ENCODE peak calls at places on chromosomes 7 and 10, in nine cellular contexts. C, M, Z, T, O, R, U, G and F are unnamed samples. For H3K36me3, the result is how much of the 10 kb centered on the place peaks cover.

GRCh38 chr7:151756076-151756731 is 120.7 kb downstream of the PRKAG2 start:
- DNase-seq in C (peak), M (no peak), Z (no peak), T (peak), O (no peak), R (peak), U (no peak), G (peak), F (no peak)

GRCh38 chr7:110573862-110574528 is 516.9 kb upstream of the LRRN3 start:
- DNase-seq in C (peak), M (no peak), Z (no peak), T (peak), O (no peak), R (no peak), U (no peak), G (no peak), F (no peak)

GRCh38 chr7:133389727-133390126 is 136.8 kb downstream of the EXOC4 start:
- DNase-seq in C (no peak), M (no peak), Z (no peak), T (no peak), O (no peak), R (no peak), U (no peak), G (no peak), F (no peak)

GRCh38 chr10:89563861-89564478 is 28.6 kb upstream of the SLC16A12 start:
- DNase-seq in C (peak), M (no peak), Z (no peak), T (peak), O (no peak), R (no peak), U (peak), G (no peak), F (peak)

GRCh38 chr10:55370021-55370420 is 569.0 kb upstream of the PCDH15 start:
- DNase-seq in C (peak), M (no peak), Z (no peak), T (peak), O (no peak), R (no peak), U (no peak), G (no peak), F (no peak)

GRCh38 chr7:105643857-105644256 is 62.6 kb upstream of the EFCAB10 start:
- DNase-seq in C (no peak), M (no peak), Z (no peak), T (no peak), O (no peak), R (peak), U (no peak), G (no peak), F (no peak)

GRCh38 chr10:24826022-24826421 is 102.3 kb upstream of the ARHGAP21 start:
- DNase-seq in C (peak), M (no peak), Z (no peak), T (peak), O (no peak), R (no peak), U (no peak), G (no peak), F (no peak)

GRCh38 chr10:102752934-102753664 is 9.4 kb downstream of the WBP1L start:
- DNase-seq in C (peak), M (no peak), Z (no peak), T (peak), O (no peak), R (peak), U (peak), G (no peak), F (peak)

GRCh38 chr10:101394522-101395133 is 40.7 kb downstream of the BTRC start:
- DNase-seq in C (peak), M (no peak), Z (no peak), T (no peak), O (no peak), R (no peak), U (peak), G (no peak), F (no peak)

GRCh38 chr7:135129579-135129978 is 18.3 kb upstream of the TMEM140 start:
- DNase-seq in C (no peak), M (no peak), Z (no peak), T (no peak), O (no peak), R (no peak), U (no peak), G (no peak), F (no peak)

GRCh38 chr10:30553625-30554442 is 75.7 kb downstream of the LYZL2 start:
- DNase-seq in C (peak), M (peak), Z (peak), T (peak), O (peak), R (peak), U (peak), G (peak), F (no peak)

GRCh38 chr10:133324198-133324792 is 12.4 kb downstream of the CALY start:
- DNase-seq in C (peak), M (peak), Z (no peak), T (peak), O (no peak), R (peak), U (peak), G (peak), F (no peak)

GRCh38 chr7:94769726-94770125 is 113.8 kb upstream of the SGCE start:
- DNase-seq in C (no peak), M (no peak), Z (no peak), T (no peak), O (no peak), R (no peak), U (no peak), G (no peak), F (no peak)

GRCh38 chr7:47386273-47386820 is 195.6 kb downstream of the TNS3 start:
- DNase-seq in C (no peak), M (no peak), Z (no peak), T (no peak), O (no peak), R (peak), U (no peak), G (no peak), F (no peak)

GRCh38 chr10:15370212-15370740 is 813 bp downstream of the FAM171A1 start:
- DNase-seq in C (no peak), M (peak), Z (no peak), T (peak), O (peak), R (no peak), U (peak), G (no peak), F (no peak)

GRCh38 chr7:149625339-149625946 is 127.8 kb upstream of the ZNF746 start:
- DNase-seq in C (peak), M (peak), Z (peak), T (peak), O (peak), R (peak), U (peak), G (peak), F (no peak)

GRCh38 chr7:21092923-21093702 is 306.4 kb upstream of the SP8 start:
- DNase-seq in C (no peak), M (no peak), Z (no peak), T (no peak), O (no peak), R (no peak), U (no peak), G (no peak), F (no peak)

GRCh38 chr7:39969431-39969830 is 19.4 kb downstream of the CDK13 start:
- DNase-seq in C (no peak), M (no peak), Z (no peak), T (peak), O (no peak), R (no peak), U (no peak), G (no peak), F (no peak)

GRCh38 chr10:48444861-48445841 is 138.7 kb downstream of the MAPK8 start:
- DNase-seq in C (no peak), M (no peak), Z (no peak), T (no peak), O (peak), R (no peak), U (peak), G (peak), F (no peak)

GRCh38 chr7:142111509-142111908 is at the start of gene MGAM2:
- DNase-seq in C (no peak), M (no peak), Z (no peak), T (no peak), O (no peak), R (no peak), U (no peak), G (no peak), F (no peak)

GRCh38 chr10:54749623-54750022 is 51.4 kb downstream of the PCDH15 start:
- DNase-seq in C (no peak), M (no peak), Z (no peak), T (no peak), O (no peak), R (no peak), U (no peak), G (no peak), F (no peak)

GRCh38 chr10:87038786-87039185 is 18.7 kb downstream of the FAM25A start:
- DNase-seq in C (no peak), M (no peak), Z (no peak), T (peak), O (no peak), R (no peak), U (no peak), G (no peak), F (no peak)

GRCh38 chr10:113690749-113691148 is 11.0 kb downstream of the CASP7 start:
- DNase-seq in C (no peak), M (no peak), Z (no peak), T (no peak), O (no peak), R (no peak), U (no peak), G (no peak), F (no peak)

GRCh38 chr10:113689574-113689973 is 9.9 kb downstream of the CASP7 start:
- DNase-seq in C (no peak), M (no peak), Z (no peak), T (no peak), O (no peak), R (no peak), U (no peak), G (no peak), F (no peak)

GRCh38 chr10:113692271-113692670 is 12.6 kb downstream of the CASP7 start:
- DNase-seq in C (peak), M (no peak), Z (no peak), T (no peak), O (no peak), R (no peak), U (no peak), G (no peak), F (no peak)

GRCh38 chr10:113691381-113691780 is 11.7 kb downstream of the CASP7 start:
- DNase-seq in C (no peak), M (no peak), Z (no peak), T (no peak), O (no peak), R (no peak), U (no peak), G (no peak), F (no peak)

GRCh38 chr10:113693348-113693747 is 13.6 kb downstream of the CASP7 start:
- DNase-seq in C (no peak), M (no peak), Z (no peak), T (no peak), O (no peak), R (no peak), U (no peak), G (no peak), F (no peak)
- H3K36me3 ChIP-seq in C (under half), M (half or more), Z (under half), T (under half), O (under half), R (under half), U (under half), G (under half), F (under half)

GRCh38 chr7:37186753-37187152 is 261.9 kb downstream of the ELMO1 start:
- DNase-seq in C (no peak), M (no peak), Z (no peak), T (no peak), O (no peak), R (no peak), U (no peak), G (no peak), F (no peak)

GRCh38 chr7:37182011-37182478 is 266.6 kb downstream of the ELMO1 start:
- DNase-seq in C (peak), M (peak), Z (peak), T (peak), O (peak), R (peak), U (peak), G (peak), F (peak)

GRCh38 chr7:37176079-37176478 is 272.6 kb downstream of the ELMO1 start:
- DNase-seq in C (no peak), M (no peak), Z (no peak), T (no peak), O (no peak), R (no peak), U (no peak), G (no peak), F (no peak)

GRCh38 chr7:37181550-37181932 is 267.1 kb downstream of the ELMO1 start:
- DNase-seq in C (no peak), M (no peak), Z (no peak), T (no peak), O (no peak), R (no peak), U (no peak), G (no peak), F (no peak)

GRCh38 chr7:37180828-37181549 is 267.7 kb downstream of the ELMO1 start:
- DNase-seq in C (no peak), M (no peak), Z (no peak), T (no peak), O (no peak), R (no peak), U (no peak), G (no peak), F (no peak)
- H3K36me3 ChIP-seq in C (under half), M (under half), Z (under half), T (under half), O (under half), R (under half), U (under half), G (under half), F (under half)

GRCh38 chr7:74105992-74106391 is 22.4 kb downstream of the LIMK1 start:
- DNase-seq in C (no peak), M (no peak), Z (no peak), T (no peak), O (no peak), R (no peak), U (no peak), G (no peak), F (no peak)

GRCh38 chr7:74103219-74103772 is 19.7 kb downstream of the LIMK1 start:
- DNase-seq in C (peak), M (no peak), Z (no peak), T (no peak), O (no peak), R (no peak), U (no peak), G (no peak), F (no peak)

GRCh38 chr7:74104702-74105101 is 21.1 kb downstream of the LIMK1 start:
- DNase-seq in C (peak), M (no peak), Z (no peak), T (no peak), O (no peak), R (no peak), U (no peak), G (no peak), F (no peak)

GRCh38 chr7:74101061-74101681 is 17.6 kb downstream of the LIMK1 start:
- DNase-seq in C (peak), M (peak), Z (no peak), T (peak), O (no peak), R (no peak), U (no peak), G (no peak), F (peak)

GRCh38 chr7:74106846-74107245 is 23.2 kb downstream of the LIMK1 start:
- DNase-seq in C (no peak), M (no peak), Z (no peak), T (no peak), O (no peak), R (no peak), U (no peak), G (no peak), F (no peak)
- H3K36me3 ChIP-seq in C (under half), M (half or more), Z (half or more), T (under half), O (half or more), R (half or more), U (under half), G (half or more), F (under half)

DNA sequence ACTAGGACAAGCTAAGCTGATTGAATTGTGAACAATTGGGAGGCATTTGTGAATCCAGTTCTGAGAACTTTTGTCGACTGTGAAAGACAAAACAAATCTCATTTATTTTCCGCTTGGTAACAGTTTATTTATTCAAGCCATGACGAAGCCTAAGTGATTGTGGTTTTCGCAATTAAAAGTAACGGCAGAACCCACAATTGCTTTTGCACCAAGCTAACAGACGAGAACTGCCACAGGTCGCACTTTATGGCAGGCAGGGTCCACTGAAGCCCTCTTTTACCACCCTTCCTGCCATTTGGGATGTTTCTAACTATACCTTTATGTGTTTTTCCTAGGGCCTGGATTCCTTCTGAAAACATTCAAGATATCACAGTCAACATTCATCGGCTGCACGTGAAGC is 111.2 kb downstream of the ZMYND11 start:
- DNase-seq in C (no peak), M (no peak), Z (no peak), T (no peak), O (no peak), R (no peak), U (no peak), G (no peak), F (no peak)
- H3K36me3 ChIP-seq in C (under half), M (half or more), Z (half or more), T (half or more), O (half or more), R (half or more), U (under half), G (half or more), F (under half)

GRCh38 chr7:128378637-128379036 is 17.1 kb upstream of the PRRT4 start:
- DNase-seq in C (no peak), M (no peak), Z (no peak), T (no peak), O (no peak), R (no peak), U (no peak), G (no peak), F (no peak)
- H3K36me3 ChIP-seq in C (under half), M (under half), Z (under half), T (under half), O (under half), R (under half), U (under half), G (under half), F (under half)

DNA sequence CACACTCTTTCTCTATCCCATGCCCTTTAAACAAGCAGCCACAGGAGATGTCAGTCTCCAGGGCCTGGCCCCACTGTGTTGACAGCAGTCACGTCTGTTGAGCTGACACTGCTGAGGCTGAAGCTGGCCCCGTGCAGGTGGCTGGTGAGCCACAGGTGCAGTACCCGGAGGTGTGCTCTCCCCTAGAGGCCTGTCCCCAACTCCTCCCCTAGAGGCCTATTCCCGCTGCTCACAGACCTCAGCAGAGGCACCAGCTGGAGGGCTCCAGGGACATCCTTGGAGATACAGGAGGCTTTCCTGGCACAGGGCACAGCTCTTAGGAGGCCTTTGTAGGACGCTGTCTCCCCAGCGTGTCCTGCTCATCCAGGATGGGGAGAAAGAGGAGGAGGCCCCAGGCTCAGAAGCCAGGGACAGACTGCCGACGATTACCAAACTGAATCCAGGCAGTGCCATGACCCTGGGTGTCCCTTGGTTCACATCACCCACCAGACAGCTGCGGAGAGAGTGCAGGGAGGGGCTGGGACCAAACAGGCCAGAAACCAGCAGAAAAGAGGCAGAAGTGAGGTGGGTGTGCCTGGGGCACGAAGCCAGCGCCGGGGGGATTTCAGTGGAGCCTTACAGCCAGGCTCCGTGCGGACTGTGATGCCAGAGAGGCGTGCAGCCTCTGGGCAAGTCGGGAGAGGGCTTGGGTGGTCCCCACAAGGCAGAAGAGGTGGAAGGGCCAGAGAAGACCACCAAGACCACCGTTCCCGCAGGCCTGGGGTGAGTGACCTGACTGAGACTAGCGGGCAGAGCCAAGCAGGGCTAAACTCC is 18.5 kb upstream of the TTYH3 start:
- DNase-seq in C (no peak), M (no peak), Z (no peak), T (no peak), O (no peak), R (no peak), U (no peak), G (no peak), F (no peak)
- H3K36me3 ChIP-seq in C (under half), M (under half), Z (under half), T (under half), O (under half), R (under half), U (under half), G (under half), F (under half)